ENCODE peak calls at places on chromosomes 11 and 22, in four cellular contexts. E, U, Z and C are unnamed samples. For H3K4me1, the result is how much of the 10 kb centered on the place peaks cover.

GRCh38 chr11:119518746-119519382 is 95.9 kb upstream of the THY1 start:
- DNase-seq in E (no peak), U (no peak), Z (no peak), C (no peak)

GRCh38 chr11:67648140-67648795 is 2.3 kb downstream of the ACY3 start:
- DNase-seq in E (no peak), U (no peak), Z (peak), C (peak)

GRCh38 chr11:17828311-17828751 is 93.8 kb downstream of the KCNC1 start:
- DNase-seq in E (no peak), U (peak), Z (peak), C (peak)

GRCh38 chr11:32333335-32333991 is 101.9 kb downstream of the WT1 start:
- DNase-seq in E (no peak), U (peak), Z (peak), C (peak)

GRCh38 chr22:32245042-32245441 is 10.1 kb downstream of the SLC5A4 start:
- DNase-seq in E (no peak), U (no peak), Z (no peak), C (no peak)

GRCh38 chr11:122778148-122778547 is 60.2 kb upstream of the CRTAM start:
- DNase-seq in E (no peak), U (no peak), Z (no peak), C (no peak)

GRCh38 chr11:12245549-12245986 is 131.8 kb upstream of the PARVA start:
- DNase-seq in E (no peak), U (no peak), Z (no peak), C (no peak)

GRCh38 chr11:118098996-118099837 is 12.5 kb upstream of the SMIM35 start:
- DNase-seq in E (no peak), U (no peak), Z (peak), C (no peak)

GRCh38 chr11:14184548-14184947 is 174.4 kb downstream of the RRAS2 start:
- DNase-seq in E (no peak), U (no peak), Z (no peak), C (no peak)

GRCh38 chr22:29062286-29062949 is 787 bp upstream of the C22orf31 start:
- DNase-seq in E (no peak), U (no peak), Z (peak), C (no peak)

GRCh38 chr11:287821-288327 is 1.1 kb upstream of the PGGHG start:
- DNase-seq in E (no peak), U (peak), Z (peak), C (peak)

GRCh38 chr11:106990322-106990721 is 28.0 kb downstream of the GUCY1A2 start:
- DNase-seq in E (no peak), U (no peak), Z (no peak), C (no peak)

GRCh38 chr22:37485006-37485713 is 1.0 kb downstream of the MFNG start:
- DNase-seq in E (peak), U (no peak), Z (peak), C (no peak)

GRCh38 chr11:44808053-44808753 is 81.4 kb downstream of the TSPAN18 start:
- DNase-seq in E (no peak), U (no peak), Z (no peak), C (no peak)

DNA sequence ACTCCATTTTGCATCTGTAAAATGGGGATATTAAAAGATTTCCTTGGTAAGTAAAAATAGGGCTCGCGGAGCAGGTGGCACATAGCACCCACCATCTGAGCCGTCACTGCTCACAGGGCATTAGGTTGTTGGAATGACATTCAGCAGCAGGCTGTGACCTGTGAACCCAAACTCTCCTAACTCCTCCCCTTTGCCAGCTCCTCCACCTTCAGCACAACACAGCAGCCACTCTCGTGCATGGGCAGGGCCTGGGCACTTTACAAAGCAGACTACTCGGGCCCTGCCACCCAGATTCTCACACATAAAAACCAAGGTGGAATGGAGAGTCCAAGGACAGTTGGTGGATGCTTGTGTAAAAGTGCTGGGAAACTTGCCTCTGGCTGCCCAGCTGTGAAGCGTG is 77.2 kb downstream of the FLI1 start:
- DNase-seq in E (no peak), U (no peak), Z (no peak), C (no peak)
- H3K4me1 ChIP-seq in E (under half), U (under half), Z (under half), C (under half)

DNA sequence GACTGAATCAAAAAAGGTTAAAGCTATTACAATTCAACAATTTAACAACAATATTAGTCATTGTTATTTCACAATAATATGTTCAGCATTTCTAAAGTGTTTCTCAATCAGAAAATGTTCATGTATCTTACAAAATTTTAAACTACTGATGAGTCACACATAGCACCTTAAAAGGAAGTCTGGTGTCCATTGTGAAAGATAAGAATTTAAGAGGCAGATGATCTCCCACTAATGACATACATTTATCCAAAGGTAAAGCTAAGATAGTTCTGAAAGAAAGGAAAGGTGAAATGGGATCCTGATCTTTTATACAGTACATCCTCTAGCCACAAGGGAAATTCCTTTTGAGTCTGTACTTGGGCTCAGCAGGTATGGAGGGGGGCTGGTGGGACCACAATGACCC is 79.6 kb downstream of the MAML2 start:
- DNase-seq in E (no peak), U (no peak), Z (no peak), C (no peak)
- H3K4me1 ChIP-seq in E (half or more), U (under half), Z (under half), C (under half)

GRCh38 chr11:66073669-66074068 is 3.6 kb downstream of the PACS1 start:
- DNase-seq in E (no peak), U (no peak), Z (no peak), C (no peak)

GRCh38 chr11:66072518-66072917 is 2.4 kb downstream of the PACS1 start:
- DNase-seq in E (no peak), U (no peak), Z (no peak), C (no peak)

GRCh38 chr11:66080055-66080817 is 10.2 kb downstream of the PACS1 start:
- DNase-seq in E (peak), U (peak), Z (peak), C (peak)

GRCh38 chr11:66075273-66075672 is 5.2 kb downstream of the PACS1 start:
- DNase-seq in E (no peak), U (no peak), Z (no peak), C (no peak)

DNA sequence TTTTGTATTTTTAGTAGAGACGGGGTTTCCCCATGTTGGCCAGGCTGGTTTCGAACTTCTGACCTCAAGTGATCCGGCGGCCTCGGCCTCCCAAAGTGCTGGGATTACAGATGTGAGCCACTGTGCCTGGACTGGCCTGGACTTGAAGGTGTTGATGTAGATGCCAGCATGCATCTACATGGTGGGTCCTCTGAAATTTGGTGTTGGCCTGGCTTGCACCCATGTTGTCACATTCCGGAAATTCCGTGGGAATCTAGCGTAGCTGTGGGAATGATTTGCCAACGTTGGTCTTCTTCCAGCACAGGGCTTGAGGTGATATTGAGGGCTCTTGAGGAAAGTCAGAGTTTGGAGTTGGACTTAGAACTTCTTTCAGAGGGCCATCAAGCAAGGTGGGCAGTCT is 6.5 kb downstream of the PACS1 start:
- DNase-seq in E (no peak), U (no peak), Z (no peak), C (no peak)
- H3K4me1 ChIP-seq in E (half or more), U (under half), Z (under half), C (under half)

DNA sequence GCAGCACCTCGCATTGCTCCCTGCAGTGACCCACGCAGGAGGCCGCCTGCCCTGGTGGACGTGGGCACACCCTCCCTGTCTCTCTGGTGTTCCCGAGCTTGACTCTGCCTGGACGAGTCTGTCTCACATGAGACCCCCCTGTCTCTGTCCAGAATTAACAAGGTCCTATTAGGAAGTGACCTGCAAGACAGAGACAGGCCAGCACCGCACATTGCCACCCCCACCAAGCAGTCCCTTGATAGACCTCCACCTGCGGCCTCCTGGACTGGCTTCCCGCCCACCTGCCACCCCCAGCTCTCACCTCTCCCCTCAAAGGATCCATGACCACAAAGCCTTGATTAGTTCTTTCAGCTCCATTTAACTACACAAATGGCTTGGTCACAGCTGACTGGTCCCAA is 11.4 kb downstream of the SPATA19 start:
- DNase-seq in E (no peak), U (no peak), Z (no peak), C (no peak)
- H3K4me1 ChIP-seq in E (under half), U (under half), Z (under half), C (under half)

GRCh38 chr22:26672590-26673468 is 15.4 kb downstream of the MIAT start:
- DNase-seq in E (peak), U (peak), Z (peak), C (peak)
- H3K4me1 ChIP-seq in E (half or more), U (under half), Z (under half), C (under half)

GRCh38 chr22:36284171-36284571 is 31.2 kb downstream of the APOL1 start:
- DNase-seq in E (no peak), U (no peak), Z (no peak), C (no peak)

GRCh38 chr22:36280379-36280778 is 27.4 kb downstream of the APOL1 start:
- DNase-seq in E (no peak), U (no peak), Z (peak), C (no peak)

GRCh38 chr22:36282078-36282831 is 29.3 kb downstream of the APOL1 start:
- DNase-seq in E (no peak), U (no peak), Z (no peak), C (no peak)

GRCh38 chr22:36279219-36279666 is 26.3 kb downstream of the APOL1 start:
- DNase-seq in E (no peak), U (no peak), Z (peak), C (no peak)

GRCh38 chr22:36281726-36282077 is 28.8 kb downstream of the APOL1 start:
- DNase-seq in E (no peak), U (no peak), Z (no peak), C (no peak)
- H3K4me1 ChIP-seq in E (under half), U (under half), Z (under half), C (under half)

GRCh38 chr11:129402196-129402595 is 26.5 kb downstream of the BARX2 start:
- DNase-seq in E (no peak), U (no peak), Z (no peak), C (no peak)
- H3K4me1 ChIP-seq in E (under half), U (under half), Z (under half), C (under half)